ENCODE peak calls at places on chromosomes 6 and 20, in ten cellular contexts. One of them, this sample, is unnamed.

GRCh38 chr6:105793132-105793531 is 293.0 kb upstream of the PRDM1 start:
- DNase-seq in activated T-cell treated with anti-CD3 and anti-CD28 coated beads for 4 hours: no peak
- DNase-seq in EL: peak; percentile 48
- DNase-seq in ELR: peak; percentile 50
- DNase-seq in spleen: no peak
- DNase-seq in RCC 7860: peak; percentile 16
- DNase-seq in Calu3: peak; percentile 43
- DNase-seq in stomach: no peak
- DNase-seq in iris pigment epithelial cell: no peak
- DNase-seq in T-helper 17 cell: no peak
- DNase-seq in this sample: peak; percentile 45

GRCh38 chr6:16505711-16506362 is 255.4 kb downstream of the ATXN1 start:
- DNase-seq in activated T-cell treated with anti-CD3 and anti-CD28 coated beads for 4 hours: no peak
- DNase-seq in EL: peak; percentile 71
- DNase-seq in ELR: peak; percentile 60
- DNase-seq in spleen: no peak
- DNase-seq in RCC 7860: no peak
- DNase-seq in Calu3: no peak
- DNase-seq in stomach: no peak
- DNase-seq in iris pigment epithelial cell: peak; percentile 55
- DNase-seq in T-helper 17 cell: no peak
- DNase-seq in this sample: peak; percentile 20

GRCh38 chr6:7496266-7496875 is 45.1 kb upstream of the DSP start:
- DNase-seq in activated T-cell treated with anti-CD3 and anti-CD28 coated beads for 4 hours: no peak
- DNase-seq in EL: no peak
- DNase-seq in ELR: no peak
- DNase-seq in spleen: no peak
- DNase-seq in RCC 7860: peak; percentile 6
- DNase-seq in Calu3: no peak
- DNase-seq in stomach: no peak
- DNase-seq in iris pigment epithelial cell: no peak
- DNase-seq in T-helper 17 cell: no peak
- DNase-seq in this sample: peak; percentile 35

GRCh38 chr6:113172531-113172966 is 684.6 kb upstream of the MARCKS start:
- DNase-seq in activated T-cell treated with anti-CD3 and anti-CD28 coated beads for 4 hours: no peak
- DNase-seq in EL: no peak
- DNase-seq in ELR: no peak
- DNase-seq in spleen: no peak
- DNase-seq in RCC 7860: no peak
- DNase-seq in Calu3: no peak
- DNase-seq in stomach: no peak
- DNase-seq in iris pigment epithelial cell: no peak
- DNase-seq in T-helper 17 cell: no peak
- DNase-seq in this sample: no peak

GRCh38 chr6:148559848-148560433 is 186.9 kb upstream of the UST start:
- DNase-seq in activated T-cell treated with anti-CD3 and anti-CD28 coated beads for 4 hours: peak; percentile 43
- DNase-seq in EL: peak; percentile 67
- DNase-seq in ELR: peak; percentile 74
- DNase-seq in spleen: peak; percentile 94
- DNase-seq in RCC 7860: no peak
- DNase-seq in Calu3: peak; percentile 79
- DNase-seq in stomach: peak; percentile 80
- DNase-seq in iris pigment epithelial cell: peak; percentile 60
- DNase-seq in T-helper 17 cell: peak; percentile 54
- DNase-seq in this sample: peak; percentile 66

GRCh38 chr6:137894779-137895385 is 27.8 kb downstream of the TNFAIP3 start:
- DNase-seq in activated T-cell treated with anti-CD3 and anti-CD28 coated beads for 4 hours: no peak
- DNase-seq in EL: peak; percentile 70
- DNase-seq in ELR: peak; percentile 55
- DNase-seq in spleen: no peak
- DNase-seq in RCC 7860: peak; percentile 39
- DNase-seq in Calu3: no peak
- DNase-seq in stomach: no peak
- DNase-seq in iris pigment epithelial cell: peak; percentile 54
- DNase-seq in T-helper 17 cell: no peak
- DNase-seq in this sample: no peak

GRCh38 chr6:42783876-42784738 is 2.3 kb downstream of the BICRAL start:
- DNase-seq in activated T-cell treated with anti-CD3 and anti-CD28 coated beads for 4 hours: no peak
- DNase-seq in EL: no peak
- DNase-seq in ELR: peak; percentile 26
- DNase-seq in spleen: no peak
- DNase-seq in RCC 7860: no peak
- DNase-seq in Calu3: no peak
- DNase-seq in stomach: no peak
- DNase-seq in iris pigment epithelial cell: no peak
- DNase-seq in T-helper 17 cell: no peak
- DNase-seq in this sample: no peak

GRCh38 chr6:47245745-47246371 is 63.8 kb downstream of the TNFRSF21 start:
- DNase-seq in activated T-cell treated with anti-CD3 and anti-CD28 coated beads for 4 hours: no peak
- DNase-seq in EL: no peak
- DNase-seq in ELR: no peak
- DNase-seq in spleen: no peak
- DNase-seq in RCC 7860: no peak
- DNase-seq in Calu3: no peak
- DNase-seq in stomach: no peak
- DNase-seq in iris pigment epithelial cell: no peak
- DNase-seq in T-helper 17 cell: no peak
- DNase-seq in this sample: peak; percentile 31

GRCh38 chr20:57388953-57389694 is 2.1 kb upstream of the RBM38 start:
- DNase-seq in activated T-cell treated with anti-CD3 and anti-CD28 coated beads for 4 hours: peak; percentile 46
- DNase-seq in EL: peak; percentile 40
- DNase-seq in ELR: peak; percentile 19
- DNase-seq in spleen: peak; percentile 95
- DNase-seq in RCC 7860: peak; percentile 21
- DNase-seq in Calu3: peak; percentile 92
- DNase-seq in stomach: peak; percentile 90
- DNase-seq in iris pigment epithelial cell: peak; percentile 53
- DNase-seq in T-helper 17 cell: peak; percentile 47
- DNase-seq in this sample: no peak

This sample was measured in HT1080.